ENCODE peak calls at places on chromosome 2, in six cellular contexts. G is H7; T is activated naive CD4-positive, alpha-beta T cell; Q is amniotic stem cell; N is foreskin fibroblast; J is GDM1. S is an unnamed sample.

GRCh38 chr2:128422571-128422970 is 103.9 kb upstream of the HS6ST1 start:
- DNase-seq in Q (peak), G (no peak), T (no peak), N (peak), J (no peak), S (peak)

GRCh38 chr2:96815326-96816126 is 542 bp upstream of the CNNM3 start:
- DNase-seq in N (peak), J (no peak), G (peak), Q (peak), T (no peak), S (no peak)

GRCh38 chr2:36568533-36569246 is 29.3 kb downstream of the FEZ2 start:
- DNase-seq in Q (no peak), T (no peak), J (no peak), G (no peak), N (peak), S (peak)

GRCh38 chr2:182559623-182560022 is 132.8 kb upstream of the PDE1A start:
- DNase-seq in Q (no peak), T (no peak), N (peak), J (no peak), G (no peak), S (no peak)

GRCh38 chr2:27118525-27119329 is at the start of gene CGREF1:
- DNase-seq in T (no peak), G (peak), Q (no peak), J (no peak), N (no peak), S (no peak)

GRCh38 chr2:70440621-70441020 is 113.0 kb downstream of the TGFA start:
- DNase-seq in G (no peak), N (no peak), J (no peak), Q (no peak), T (no peak), S (no peak)

GRCh38 chr2:197628043-197628500 is 47.3 kb downstream of the RFTN2 start:
- DNase-seq in J (no peak), T (no peak), Q (no peak), G (no peak), N (no peak), S (no peak)

GRCh38 chr2:24620936-24621335 is 129.9 kb downstream of the NCOA1 start:
- DNase-seq in G (no peak), T (no peak), Q (no peak), J (no peak), N (no peak), S (no peak)

GRCh38 chr2:2873450-2873811 is 504.2 kb downstream of the EIPR1 start:
- DNase-seq in Q (no peak), J (no peak), N (no peak), T (no peak), G (no peak), S (no peak)

GRCh38 chr2:134289225-134289624 is 35.4 kb downstream of the MGAT5 start:
- DNase-seq in J (no peak), G (no peak), N (no peak), Q (no peak), T (no peak), S (no peak)

GRCh38 chr2:7672685-7673071 is 755.5 kb downstream of the RNF144A start:
- DNase-seq in T (no peak), Q (no peak), G (no peak), J (no peak), N (no peak), S (no peak)

GRCh38 chr2:48253301-48253700 is 276.7 kb upstream of the STON1 start:
- DNase-seq in N (no peak), J (no peak), T (no peak), Q (no peak), G (no peak), S (no peak)

GRCh38 chr2:230124792-230125452 is 56.2 kb upstream of the SLC16A14 start:
- DNase-seq in N (no peak), G (no peak), J (peak), Q (no peak), T (no peak), S (no peak)

GRCh38 chr2:143085125-143085784 is 44.0 kb upstream of the ARHGAP15 start:
- DNase-seq in G (no peak), Q (no peak), N (no peak), J (no peak), T (no peak), S (no peak)

GRCh38 chr2:218317232-218317630 is 24.9 kb upstream of the TMBIM1 start:
- DNase-seq in G (no peak), N (no peak), T (no peak), J (no peak), Q (no peak), S (no peak)

GRCh38 chr2:223523541-223523940 is 78.6 kb downstream of the SCG2 start:
- DNase-seq in J (no peak), G (no peak), N (no peak), T (no peak), Q (no peak), S (no peak)

GRCh38 chr2:111662039-111662740 is 221.8 kb downstream of the ANAPC1 start:
- DNase-seq in J (no peak), G (no peak), T (no peak), N (peak), Q (no peak), S (no peak)

GRCh38 chr2:225334524-225334923 is 65.0 kb upstream of the NYAP2 start:
- DNase-seq in N (no peak), J (no peak), T (no peak), G (no peak), Q (no peak), S (no peak)

GRCh38 chr2:8564475-8564874 is 117.4 kb upstream of the ID2 start:
- DNase-seq in G (no peak), T (no peak), J (no peak), N (no peak), Q (no peak), S (no peak)

GRCh38 chr2:191202881-191203397 is 42.3 kb upstream of the MYO1B start:
- DNase-seq in J (no peak), G (no peak), N (peak), Q (no peak), T (no peak), S (no peak)

GRCh38 chr2:128638741-128639477 is 320.2 kb upstream of the HS6ST1 start:
- DNase-seq in Q (no peak), J (no peak), T (no peak), N (no peak), G (peak), S (no peak)

GRCh38 chr2:227473019-227473461 is 1.1 kb downstream of the AGFG1 start:
- DNase-seq in G (no peak), N (no peak), J (no peak), Q (no peak), T (no peak), S (peak)

GRCh38 chr2:238938460-238939055 is 90.7 kb downstream of the TWIST2 start:
- DNase-seq in Q (no peak), N (peak), T (no peak), G (no peak), J (no peak), S (peak)

GRCh38 chr2:33620-34019 is 12.7 kb downstream of the FAM110C start:
- DNase-seq in N (no peak), Q (no peak), J (no peak), T (no peak), G (no peak), S (no peak)

GRCh38 chr2:142824756-142825155 is 52.7 kb upstream of the KYNU start:
- DNase-seq in J (no peak), N (no peak), G (no peak), Q (no peak), T (no peak), S (no peak)

GRCh38 chr2:239187464-239188253 is 213.2 kb downstream of the HDAC4 start:
- DNase-seq in G (no peak), Q (no peak), T (no peak), N (no peak), J (no peak), S (no peak)

GRCh38 chr2:222595573-222595972 is 60.3 kb downstream of the FARSB start:
- DNase-seq in T (no peak), J (no peak), Q (no peak), G (no peak), N (no peak), S (no peak)

GRCh38 chr2:99819766-99820165 is 322.6 kb downstream of the AFF3 start:
- DNase-seq in Q (no peak), G (peak), T (no peak), J (no peak), N (no peak), S (no peak)

GRCh38 chr2:153873062-153874048 is 1.6 kb downstream of the GALNT13 start:
- DNase-seq in T (no peak), J (no peak), Q (no peak), N (no peak), G (peak), S (no peak)

GRCh38 chr2:16093639-16094447 is 153.5 kb downstream of the MYCN start:
- DNase-seq in T (no peak), J (no peak), G (no peak), N (no peak), Q (no peak), S (no peak)

GRCh38 chr2:119673796-119674195 is 5.2 kb upstream of the TMEM177 start:
- DNase-seq in T (no peak), N (no peak), Q (no peak), J (no peak), G (no peak), S (no peak)

GRCh38 chr2:141906673-141907072 is 224.1 kb downstream of the LRP1B start:
- DNase-seq in N (no peak), G (no peak), Q (no peak), T (no peak), J (no peak), S (no peak)

GRCh38 chr2:188142636-188143035 is 149.0 kb upstream of the GULP1 start:
- DNase-seq in J (no peak), G (no peak), T (no peak), N (peak), Q (no peak), S (no peak)